ENCODE peak calls at places on chromosomes 2 and 18, in nine cellular contexts. S, L, I, W, B, Y, C, F and P are unnamed samples.

GRCh38 chr2:86079981-86080911 is 25.4 kb downstream of the POLR1A start:
- DNase-seq in S (peak; percentile 73), L (no peak), I (peak; percentile 30), W (peak; percentile 78), B (peak; percentile 82), Y (peak; percentile 35), C (no peak), F (no peak), P (peak; percentile 70)

GRCh38 chr2:175205523-175205922 is 24.0 kb upstream of the ATP5MC3 start:
- DNase-seq in S (no peak), L (no peak), I (peak; percentile 8), W (no peak), B (no peak), Y (peak; percentile 71), C (no peak), F (peak; percentile 39), P (no peak)

GRCh38 chr2:156537147-156537546 is 101.0 kb downstream of the GPD2 start:
- DNase-seq in S (no peak), L (no peak), I (peak; percentile 8), W (no peak), B (no peak), Y (peak; percentile 69), C (peak; percentile 23), F (no peak), P (no peak)

GRCh38 chr2:237833546-237833945 is 25.9 kb upstream of the RAMP1 start:
- DNase-seq in S (no peak), L (no peak), I (no peak), W (no peak), B (no peak), Y (peak; percentile 3), C (no peak), F (no peak), P (no peak)

GRCh38 chr2:67871696-67872320 is 191.0 kb downstream of the C1D start:
- DNase-seq in S (no peak), L (no peak), I (no peak), W (no peak), B (no peak), Y (peak; percentile 89), C (no peak), F (peak; percentile 79), P (no peak)

GRCh38 chr2:227761734-227762476 is 16.2 kb downstream of the SCYGR8 start:
- DNase-seq in S (no peak), L (no peak), I (no peak), W (no peak), B (no peak), Y (peak; percentile 29), C (no peak), F (peak; percentile 94), P (no peak)

GRCh38 chr2:148653437-148653836 is 8.9 kb downstream of the EPC2 start:
- DNase-seq in S (no peak), L (no peak), I (no peak), W (no peak), B (no peak), Y (no peak), C (no peak), F (no peak), P (no peak)

GRCh38 chr2:233142355-233142897 is 82.3 kb downstream of the INPP5D start:
- DNase-seq in S (no peak), L (no peak), I (no peak), W (no peak), B (no peak), Y (no peak), C (no peak), F (no peak), P (no peak)

GRCh38 chr2:64958556-64958955 is 30.6 kb upstream of the SLC1A4 start:
- DNase-seq in S (no peak), L (no peak), I (no peak), W (no peak), B (no peak), Y (no peak), C (no peak), F (no peak), P (no peak)

GRCh38 chr2:99127999-99128398 is 13.5 kb upstream of the C2orf15 start:
- DNase-seq in S (no peak), L (no peak), I (no peak), W (no peak), B (no peak), Y (no peak), C (no peak), F (no peak), P (no peak)

GRCh38 chr2:118110310-118110709 is 22.0 kb downstream of the INSIG2 start:
- DNase-seq in S (no peak), L (no peak), I (no peak), W (no peak), B (no peak), Y (no peak), C (no peak), F (no peak), P (no peak)

GRCh38 chr2:188519133-188519532 is 227.5 kb downstream of the GULP1 start:
- DNase-seq in S (no peak), L (no peak), I (no peak), W (no peak), B (no peak), Y (peak; percentile 64), C (no peak), F (no peak), P (no peak)

GRCh38 chr18:41618135-41618534 is 336.9 kb upstream of the PIK3C3 start:
- DNase-seq in S (no peak), L (no peak), I (no peak), W (no peak), B (no peak), Y (no peak), C (peak; percentile 1), F (no peak), P (no peak)

DNA sequence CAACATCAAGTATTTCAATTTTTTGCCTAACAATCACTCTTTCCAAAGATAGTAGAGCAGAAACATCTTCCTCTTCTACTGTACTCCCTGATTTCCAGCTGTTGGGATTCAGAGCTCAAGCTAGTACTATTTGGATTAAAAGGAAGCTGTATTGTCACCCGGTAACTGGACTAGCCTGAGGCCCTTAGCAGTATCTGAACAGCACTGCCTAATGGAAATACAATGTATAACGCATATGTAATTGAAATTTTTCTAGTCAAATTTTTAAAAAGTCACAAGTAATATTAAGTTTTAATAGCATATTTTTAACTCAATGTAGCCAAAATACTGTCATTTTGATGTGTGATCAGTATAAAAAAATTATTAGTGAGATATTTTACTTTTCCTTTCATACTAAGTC is 86.1 kb downstream of the COX7A2L start:
- DNase-seq in S (no peak), L (no peak), I (no peak), W (no peak), B (no peak), Y (no peak), C (no peak), F (no peak), P (no peak)
- TF ChIP-seq CTCF in S (no peak), L (no peak), I (no peak), W (no peak), B (no peak), Y (no peak), C (peak; percentile 21), F (no peak), P (no peak)

DNA sequence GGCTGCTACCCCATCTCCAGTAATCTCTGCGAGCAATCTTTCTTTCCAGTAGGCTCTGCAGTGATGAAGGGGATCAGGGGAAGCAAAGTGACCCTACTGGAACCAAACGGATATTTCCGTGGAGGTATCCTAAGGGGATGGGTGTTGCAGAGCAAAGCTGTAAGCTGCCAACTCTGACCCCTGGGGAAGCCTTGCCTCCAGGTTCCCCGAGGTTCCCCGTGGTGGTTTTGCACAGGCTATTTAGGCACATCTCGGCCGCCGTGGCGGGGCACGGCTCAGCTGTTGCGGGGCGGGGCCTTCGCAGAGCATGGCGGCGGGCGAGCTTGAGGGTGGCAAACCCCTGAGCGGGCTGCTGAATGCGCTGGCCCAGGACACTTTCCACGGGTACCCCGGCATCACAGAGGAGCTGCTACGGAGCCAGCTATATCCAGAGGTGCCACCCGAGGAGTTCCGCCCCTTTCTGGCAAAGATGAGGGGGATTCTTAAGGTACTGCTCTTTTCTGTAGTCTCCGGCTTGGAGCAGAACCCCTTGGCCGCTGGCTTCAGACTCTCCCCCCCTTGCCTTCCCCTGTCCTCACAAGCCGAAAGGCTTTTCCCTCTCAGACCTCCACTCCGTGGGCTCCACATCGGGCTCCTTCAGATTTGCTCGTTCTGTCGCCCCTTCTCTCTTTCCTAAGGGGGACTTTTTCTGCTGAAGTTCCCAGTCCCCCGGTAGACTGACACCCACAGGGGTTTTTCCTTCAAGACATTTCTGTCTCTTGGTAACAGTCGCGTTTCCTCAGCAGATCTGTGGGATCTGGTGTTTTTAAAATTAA is at the start of gene COMMD1:
- DNase-seq in S (peak; percentile 79), L (peak; percentile 96), I (peak; percentile 59), W (peak; percentile 78), B (peak; percentile 73), Y (peak; percentile 47), C (peak; percentile 31), F (peak; percentile 32), P (peak; percentile 58)
- TF ChIP-seq CTCF in S (no peak), L (no peak), I (no peak), W (no peak), B (no peak), Y (no peak), C (no peak), F (no peak), P (no peak)

DNA sequence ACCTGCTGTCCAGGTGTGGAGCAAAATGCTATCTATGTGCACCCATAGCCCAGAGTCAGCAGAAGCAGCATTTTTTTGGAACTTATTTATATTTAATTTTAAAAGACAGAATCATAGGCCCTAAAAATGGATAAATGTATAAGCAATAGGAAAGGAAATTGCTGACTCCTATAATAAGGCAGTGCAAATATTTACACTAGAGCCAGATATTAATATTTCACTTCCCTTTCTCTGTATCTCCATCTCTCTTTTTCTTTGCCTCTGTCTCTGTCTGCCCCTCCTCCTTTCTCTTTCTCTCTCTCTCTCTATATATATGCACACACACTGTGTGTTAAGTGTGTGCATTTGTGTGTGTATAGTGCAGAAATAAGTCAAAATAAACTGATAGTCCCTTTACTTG is 375.6 kb downstream of the SOX11 start:
- DNase-seq in S (no peak), L (no peak), I (no peak), W (no peak), B (no peak), Y (no peak), C (no peak), F (no peak), P (no peak)
- TF ChIP-seq CTCF in S (no peak), L (no peak), I (no peak), W (no peak), B (no peak), Y (no peak), C (no peak), F (no peak), P (no peak)

GRCh38 chr2:81650048-81650971 is 1345.8 kb upstream of the LRRTM1 start:
- DNase-seq in S (no peak), L (no peak), I (peak; percentile 52), W (no peak), B (no peak), Y (peak; percentile 24), C (no peak), F (peak; percentile 68), P (no peak)
- TF ChIP-seq CTCF in S (peak; percentile 62), L (no peak), I (no peak), W (no peak), B (no peak), Y (no peak), C (no peak), F (peak; percentile 13), P (no peak)